ENCODE peak calls at places on chromosome 22, in ten cellular contexts. S is mucosa of descending colon; Q is Kasumi-1; X is skeletal muscle cell; H is AG10803; B is activated naive CD4-positive, alpha-beta T cell treated with anti-CD3 and anti-CD28 coated beads, Interleukin-2, amount 50 U/mL, for 16 hours; N is HL-60; R is frontal cortex; P is T-helper 1 cell; M is adipocyte. I is an unnamed sample.
A peak's percentile ranks its signal among the peaks of the same experiment; 100 is the strongest.

GRCh38 chr22:41994506-41994905 is 4.1 kb upstream of the WBP2NL start:
- DNase-seq in X (no peak), R (no peak), S (no peak), Q (no peak), P (no peak), B (no peak), M (no peak), N (no peak), H (no peak), I (no peak)

GRCh38 chr22:43356881-43357280 is 13.7 kb upstream of the SCUBE1 start:
- DNase-seq in P (no peak), X (no peak), R (no peak), N (no peak), Q (no peak), B (no peak), S (no peak), H (no peak), M (no peak), I (no peak)

GRCh38 chr22:20131856-20132685 is 467 bp downstream of the ZDHHC8 start:
- DNase-seq in R (no peak), H (peak; percentile 20), S (peak; percentile 28), M (peak; percentile 72), N (no peak), P (no peak), Q (no peak), B (peak; percentile 27), X (no peak), I (no peak)

GRCh38 chr22:40728731-40729189 is 49.5 kb downstream of the MCHR1 start:
- DNase-seq in R (no peak), B (peak; percentile 54), S (peak; percentile 44), H (peak; percentile 46), Q (no peak), M (peak; percentile 10), X (peak; percentile 8), N (no peak), P (peak; percentile 27), I (peak; percentile 77)

GRCh38 chr22:47865626-47866025 is 1103.2 kb downstream of the TBC1D22A start:
- DNase-seq in X (no peak), N (no peak), S (no peak), R (no peak), P (no peak), B (no peak), H (no peak), M (no peak), Q (no peak), I (peak; percentile 56)

GRCh38 chr22:48301421-48301820 is 1526.3 kb downstream of the BRD1 start:
- DNase-seq in B (no peak), H (no peak), R (no peak), S (no peak), M (no peak), Q (no peak), P (no peak), X (no peak), N (no peak), I (no peak)

GRCh38 chr22:38267086-38267485 is 5.7 kb downstream of the TMEM184B start:
- DNase-seq in M (no peak), R (no peak), B (peak; percentile 17), N (no peak), H (no peak), S (no peak), Q (peak; percentile 90), P (peak; percentile 61), X (no peak), I (no peak)

GRCh38 chr22:31998784-31999435 is 44.2 kb upstream of the SLC5A1 start:
- DNase-seq in Q (no peak), B (no peak), N (no peak), M (no peak), R (no peak), P (no peak), S (no peak), X (no peak), H (no peak), I (no peak)

GRCh38 chr22:25377699-25378098 is 158.3 kb downstream of the CRYBB2 start:
- DNase-seq in M (no peak), N (no peak), P (no peak), B (no peak), S (no peak), R (no peak), Q (no peak), X (no peak), H (no peak), I (no peak)

GRCh38 chr22:23910496-23911190 is 16.5 kb downstream of the MIF start:
- DNase-seq in X (no peak), Q (no peak), B (no peak), M (no peak), H (no peak), N (no peak), S (no peak), R (no peak), P (no peak), I (no peak)

GRCh38 chr22:38315801-38316339 is 1.4 kb downstream of the CSNK1E start:
- DNase-seq in X (no peak), R (peak; percentile 51), B (no peak), H (peak; percentile 9), S (peak; percentile 29), N (no peak), Q (peak; percentile 38), M (peak; percentile 55), P (no peak), I (no peak)

GRCh38 chr22:30308518-30309230 is 18.1 kb downstream of the TBC1D10A start:
- DNase-seq in P (no peak), H (peak; percentile 72), N (no peak), X (no peak), Q (no peak), S (no peak), M (no peak), B (no peak), R (no peak), I (peak; percentile 62)

GRCh38 chr22:43921361-43921760 is 2.2 kb upstream of the PNPLA3 start:
- DNase-seq in S (no peak), N (no peak), B (no peak), R (no peak), Q (no peak), H (peak; percentile 93), M (peak; percentile 75), P (no peak), X (peak; percentile 26), I (no peak)

GRCh38 chr22:49616356-49617231 is 211.1 kb downstream of the BRD1 start:
- DNase-seq in X (no peak), B (peak; percentile 7), R (no peak), N (no peak), S (no peak), Q (no peak), H (no peak), M (no peak), P (no peak), I (no peak)

GRCh38 chr22:43438666-43439347 is 27.0 kb downstream of the MPPED1 start:
- DNase-seq in P (no peak), H (no peak), B (no peak), X (no peak), S (no peak), R (no peak), N (no peak), Q (no peak), M (no peak), I (no peak)

GRCh38 chr22:17588606-17589005 is 25.3 kb downstream of the SLC25A18 start:
- DNase-seq in H (no peak), X (no peak), B (no peak), S (no peak), P (no peak), M (no peak), R (no peak), N (no peak), Q (no peak), I (no peak)

GRCh38 chr22:38866399-38867123 is 5.5 kb downstream of the CBX6 start:
- DNase-seq in Q (no peak), P (no peak), B (no peak), X (no peak), S (no peak), R (no peak), H (no peak), M (no peak), N (no peak), I (no peak)

GRCh38 chr22:40637181-40638150 is 947 bp upstream of the MRTFA start:
- DNase-seq in B (peak; percentile 63), X (no peak), R (peak; percentile 23), N (no peak), Q (peak; percentile 89), M (peak; percentile 84), S (peak; percentile 31), P (peak; percentile 22), H (no peak), I (peak; percentile 79)

GRCh38 chr22:32132126-32132525 is 27.0 kb downstream of the C22orf42 start:
- DNase-seq in X (no peak), R (no peak), B (no peak), N (no peak), P (no peak), H (no peak), M (no peak), Q (no peak), S (no peak), I (no peak)

GRCh38 chr22:44031111-44031963 is 7.2 kb downstream of the PARVB start:
- DNase-seq in B (no peak), X (no peak), H (no peak), P (no peak), N (no peak), M (no peak), Q (no peak), R (no peak), S (no peak), I (no peak)

GRCh38 chr22:33054276-33054675 is 3.9 kb downstream of the SYN3 start:
- DNase-seq in M (no peak), P (no peak), N (no peak), H (no peak), Q (no peak), X (no peak), S (no peak), R (no peak), B (no peak), I (no peak)

GRCh38 chr22:31148953-31149627 is 8.8 kb upstream of the PLA2G3 start:
- DNase-seq in P (no peak), B (peak; percentile 42), R (peak; percentile 55), N (peak; percentile 16), H (peak; percentile 74), X (peak; percentile 43), S (peak; percentile 70), Q (peak; percentile 90), M (peak; percentile 91), I (peak; percentile 61)

I was measured in bronchial epithelial cell.